ENCODE peak calls at places on chromosomes 6 and 20, in ten cellular contexts. C is pancreas, F is GM23248, W is small intestine, L is body of pancreas, U is trophoblast cell, Q is endodermal cell, E is MM.1S, J is neuronal stem cell, K is AG04450. O is an unnamed sample.

GRCh38 chr20:13101276-13101675 is 92.5 kb downstream of the SPTLC3 start:
- DNase-seq in W (no peak), E (no peak), F (no peak), K (no peak), Q (no peak), L (no peak), U (peak; percentile 64), C (no peak), J (no peak), O (no peak)

GRCh38 chr20:36855241-36855657 is 20.7 kb upstream of the TLDC2 start:
- DNase-seq in K (no peak), U (no peak), L (no peak), W (no peak), J (no peak), E (no peak), Q (peak; percentile 45), F (peak; percentile 54), C (no peak), O (no peak)

GRCh38 chr6:113031591-113031990 is 684.5 kb downstream of the RFPL4B start:
- DNase-seq in C (no peak), L (no peak), W (no peak), U (no peak), E (no peak), K (no peak), J (no peak), Q (no peak), F (peak; percentile 17), O (no peak)

GRCh38 chr20:35607003-35607735 is 8.5 kb upstream of the SPAG4 start:
- DNase-seq in W (no peak), F (peak; percentile 24), Q (no peak), U (peak; percentile 91), C (peak; percentile 48), E (peak; percentile 52), K (no peak), L (no peak), J (no peak), O (no peak)

GRCh38 chr20:51570755-51571469 is 28.4 kb upstream of the NFATC2 start:
- DNase-seq in Q (no peak), U (no peak), F (peak; percentile 61), E (no peak), C (no peak), L (no peak), W (no peak), K (no peak), J (no peak), O (no peak)

GRCh38 chr6:127695108-127695507 is 118.1 kb downstream of the C6orf58 start:
- DNase-seq in C (no peak), K (no peak), W (no peak), L (no peak), F (no peak), Q (no peak), E (no peak), U (no peak), J (no peak), O (no peak)

GRCh38 chr20:63128367-63128766 is 87.6 kb downstream of the YTHDF1 start:
- DNase-seq in U (no peak), J (no peak), C (peak; percentile 45), Q (peak; percentile 34), L (peak; percentile 1), K (no peak), E (no peak), W (no peak), F (no peak), O (no peak)

GRCh38 chr6:149302723-149303122 is 14.8 kb upstream of the TAB2 start:
- DNase-seq in W (no peak), F (no peak), E (no peak), C (no peak), K (no peak), U (no peak), J (no peak), Q (no peak), L (no peak), O (no peak)

GRCh38 chr6:24840187-24840586 is 41.5 kb upstream of the ARMH2 start:
- DNase-seq in W (no peak), C (no peak), E (no peak), J (no peak), F (no peak), Q (no peak), K (no peak), L (no peak), U (peak; percentile 14), O (no peak)

GRCh38 chr6:134669531-134669930 is 280.4 kb downstream of the ALDH8A1 start:
- DNase-seq in F (no peak), U (no peak), Q (no peak), E (no peak), C (no peak), J (no peak), W (peak; percentile 32), K (no peak), L (no peak), O (no peak)

GRCh38 chr20:10558635-10559187 is 115.1 kb downstream of the JAG1 start:
- DNase-seq in E (no peak), U (peak; percentile 21), L (no peak), J (no peak), C (no peak), W (no peak), Q (no peak), F (peak; percentile 71), K (peak; percentile 93), O (no peak)

GRCh38 chr6:34334796-34335416 is 57.6 kb downstream of the NUDT3 start:
- DNase-seq in E (no peak), J (no peak), U (no peak), W (no peak), K (no peak), C (no peak), Q (no peak), L (no peak), F (peak; percentile 10), O (no peak)

GRCh38 chr6:143759666-143760065 is 81.9 kb downstream of the PHACTR2 start:
- DNase-seq in C (no peak), F (peak; percentile 60), U (no peak), K (no peak), L (no peak), W (no peak), Q (no peak), E (no peak), J (no peak), O (no peak)

GRCh38 chr6:99241905-99242534 is 107.5 kb downstream of the FAXC start:
- DNase-seq in C (no peak), Q (peak; percentile 85), K (peak; percentile 1), W (no peak), L (peak; percentile 6), J (peak; percentile 35), F (peak; percentile 47), E (peak; percentile 23), U (peak; percentile 65), O (no peak)

GRCh38 chr20:31916724-31917123 is 35.1 kb downstream of the PDRG1 start:
- DNase-seq in W (no peak), J (no peak), L (no peak), Q (peak; percentile 37), U (no peak), C (no peak), F (no peak), E (no peak), K (no peak), O (no peak)

GRCh38 chr20:43571310-43571709 is 12.5 kb downstream of the SGK2 start:
- DNase-seq in K (no peak), F (no peak), Q (no peak), L (no peak), C (no peak), E (no peak), J (no peak), U (no peak), W (no peak), O (no peak)

DNA sequence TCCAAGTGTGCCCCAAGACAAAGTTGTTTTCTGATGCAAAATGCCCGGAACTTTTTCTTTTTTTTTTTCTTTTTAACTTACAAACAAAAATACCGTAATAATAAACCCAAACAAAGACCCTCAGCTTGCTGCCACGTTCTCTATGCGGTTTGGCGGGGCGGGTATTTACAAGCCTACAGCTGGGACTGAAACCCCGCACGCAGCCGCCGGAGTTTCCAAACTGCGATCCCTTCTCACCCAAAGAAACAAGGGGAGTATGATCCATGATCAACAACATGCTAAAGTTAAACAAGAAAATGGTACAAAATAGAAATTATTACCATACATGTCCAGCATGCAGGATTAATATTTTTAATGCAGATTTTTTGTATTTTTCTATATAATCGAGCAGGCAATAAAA is 2.1 kb downstream of the MAFB start:
- DNase-seq in Q (no peak), U (no peak), K (no peak), L (no peak), E (no peak), W (no peak), F (peak; percentile 34), C (no peak), J (no peak), O (no peak)
- H3K4me3 ChIP-seq in Q (peak overlapping the region; percentile 82), U (peak overlapping the region; percentile 80), K (no peak overlapping the region), L (peak overlapping the region; percentile 20), E (no peak overlapping the region), W (peak overlapping the region; percentile 53), F (peak overlapping the region; percentile 80), C (peak overlapping the region; percentile 47), J (no peak overlapping the region), O (peak overlapping the region; percentile 57)

DNA sequence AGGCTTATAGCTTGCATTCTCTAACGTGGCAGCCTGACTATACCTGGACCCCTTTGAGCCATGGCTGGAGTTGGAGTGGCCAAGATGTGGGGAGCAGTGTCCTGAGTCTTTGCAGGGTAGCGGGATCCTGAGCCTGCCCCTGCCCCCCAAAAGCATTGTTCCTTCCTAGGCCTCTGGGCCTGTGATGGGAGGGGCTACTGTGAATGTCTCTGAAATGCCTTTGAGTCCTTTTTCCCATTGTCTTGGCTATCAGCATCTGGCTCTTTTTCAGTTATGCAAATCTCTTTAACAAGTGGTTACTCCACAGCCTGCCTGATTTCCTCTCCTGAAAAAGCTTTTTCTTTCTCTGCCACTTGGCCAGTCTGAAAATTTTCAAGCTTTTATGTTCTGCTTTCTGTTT is 17.0 kb upstream of the PRL start:
- DNase-seq in U (no peak), J (no peak), Q (no peak), F (no peak), K (no peak), E (peak; percentile 51), W (no peak), C (no peak), L (no peak), O (no peak)
- H3K9me3 ChIP-seq in U (peaks cover 18% of the 10 kb centered on the region), J (peaks cover 55% of the 10 kb centered on the region), Q (peaks cover 78% of the 10 kb centered on the region), F (no peaks in the 10 kb centered on the region), K (peaks cover 20% of the 10 kb centered on the region), E (no peaks in the 10 kb centered on the region), W (no peaks in the 10 kb centered on the region), C (no peaks in the 10 kb centered on the region), L (no peaks in the 10 kb centered on the region), O (peaks cover 6% of the 10 kb centered on the region)

GRCh38 chr6:37265031-37265430 is 7.1 kb upstream of the TMEM217 start:
- DNase-seq in W (no peak), F (no peak), K (no peak), U (no peak), J (no peak), C (no peak), L (no peak), E (no peak), Q (no peak), O (no peak)
- H3K4me3 ChIP-seq in W (no peak overlapping the region), F (no peak overlapping the region), K (no peak overlapping the region), U (no peak overlapping the region), J (no peak overlapping the region), C (no peak overlapping the region), L (no peak overlapping the region), E (no peak overlapping the region), Q (no peak overlapping the region), O (no peak overlapping the region)

GRCh38 chr20:55469074-55469473 is 536.2 kb downstream of the CBLN4 start:
- DNase-seq in C (no peak), J (no peak), Q (no peak), U (no peak), E (no peak), K (no peak), F (no peak), L (no peak), W (no peak), O (no peak)

GRCh38 chr20:55471052-55472006 is 534.0 kb downstream of the CBLN4 start:
- DNase-seq in F (no peak), U (no peak), C (no peak), Q (no peak), W (no peak), K (no peak), J (no peak), E (no peak), L (no peak), O (no peak)

GRCh38 chr20:55472704-55473103 is 532.6 kb downstream of the CBLN4 start:
- DNase-seq in J (no peak), U (no peak), W (no peak), K (no peak), Q (no peak), C (no peak), F (no peak), L (no peak), E (no peak), O (no peak)
- H3K9me3 ChIP-seq in J (no peaks in the 10 kb centered on the region), U (no peaks in the 10 kb centered on the region), W (no peaks in the 10 kb centered on the region), K (peaks cover 3% of the 10 kb centered on the region), Q (peaks cover 6% of the 10 kb centered on the region), C (no peaks in the 10 kb centered on the region), F (peaks cover 3% of the 10 kb centered on the region), L (no peaks in the 10 kb centered on the region), E (no peaks in the 10 kb centered on the region), O (no peaks in the 10 kb centered on the region)